ENCODE peak calls at places on chromosomes 3 and 15, in ten cellular contexts. P is GM12878, Z is A673, W is GM10248, L is cardiac fibroblast, N is progenitor cell of endocrine pancreas, B is cardiac muscle cell, Q is bronchial epithelial cell, A is WTC11, E is retinal pigment epithelial cell. X is an unnamed sample.

GRCh38 chr3:192449036-192449435 is 278.3 kb downstream of the FGF12 start:
- DNase-seq in B (no peak), E (no peak), P (no peak), W (no peak), Z (peak), L (peak), N (no peak), Q (peak), A (no peak), X (no peak)

GRCh38 chr3:189122120-189122519 is 49.7 kb upstream of the TPRG1 start:
- DNase-seq in E (no peak), W (no peak), N (no peak), Q (no peak), P (no peak), L (no peak), B (no peak), Z (no peak), A (no peak), X (no peak)

GRCh38 chr15:26102988-26103387 is 239.9 kb upstream of the ATP10A start:
- DNase-seq in N (no peak), Q (no peak), P (no peak), E (no peak), B (no peak), A (no peak), Z (no peak), W (no peak), L (peak), X (no peak)

GRCh38 chr3:160577551-160578195 is 12.3 kb upstream of the KPNA4 start:
- DNase-seq in W (no peak), P (no peak), Q (peak), Z (peak), A (no peak), B (peak), L (peak), N (no peak), E (no peak), X (no peak)

GRCh38 chr3:139528281-139528680 is 11.3 kb downstream of the RBP1 start:
- DNase-seq in B (no peak), Z (no peak), Q (no peak), W (no peak), P (no peak), E (no peak), L (no peak), A (no peak), N (no peak), X (no peak)

GRCh38 chr15:79156704-79157375 is 66.3 kb upstream of the RASGRF1 start:
- DNase-seq in Q (no peak), N (no peak), W (no peak), P (no peak), E (no peak), B (no peak), A (no peak), Z (no peak), L (no peak), X (no peak)

GRCh38 chr3:176088962-176089383 is 1108.3 kb downstream of the TBL1XR1 start:
- DNase-seq in N (no peak), L (no peak), B (no peak), W (no peak), Q (no peak), E (no peak), A (no peak), Z (no peak), P (no peak), X (no peak)

GRCh38 chr15:29356807-29357206 is 87.2 kb upstream of the NSMCE3 start:
- DNase-seq in W (no peak), N (no peak), Q (no peak), P (no peak), L (no peak), Z (no peak), E (no peak), B (no peak), A (no peak), X (no peak)

GRCh38 chr3:28467414-28467813 is 118.8 kb upstream of the AZI2 start:
- DNase-seq in W (no peak), A (no peak), L (peak), P (no peak), N (no peak), B (no peak), Z (no peak), E (no peak), Q (peak), X (no peak)

GRCh38 chr15:85312925-85313324 is 67.5 kb upstream of the AKAP13 start:
- DNase-seq in Z (peak), E (peak), Q (no peak), L (peak), B (peak), A (no peak), P (no peak), N (no peak), W (no peak), X (no peak)

GRCh38 chr3:87298111-87298718 is 21.8 kb upstream of the POU1F1 start:
- DNase-seq in B (peak), L (peak), A (no peak), E (no peak), P (no peak), N (no peak), W (peak), Q (peak), Z (peak), X (no peak)

GRCh38 chr15:81312790-81313543 is 11.0 kb downstream of the STARD5 start:
- DNase-seq in A (no peak), P (no peak), L (peak), W (no peak), N (no peak), Z (peak), E (peak), B (peak), Q (peak), X (no peak)

GRCh38 chr3:41158947-41159346 is 40.4 kb upstream of the CTNNB1 start:
- DNase-seq in E (no peak), Q (peak), N (no peak), B (no peak), P (no peak), A (no peak), L (peak), Z (no peak), W (no peak), X (no peak)

GRCh38 chr3:127215714-127216414 is 22.9 kb downstream of the PRR23E start:
- DNase-seq in W (no peak), P (no peak), A (no peak), L (no peak), Z (no peak), E (no peak), B (no peak), N (no peak), Q (no peak), X (no peak)

GRCh38 chr3:119677641-119677934 is 382 bp upstream of the COX17 start:
- DNase-seq in E (no peak), Z (no peak), N (no peak), A (no peak), B (no peak), Q (no peak), W (no peak), P (no peak), L (no peak), X (no peak)

GRCh38 chr3:119676771-119677640 is at the start of gene COX17:
- DNase-seq in B (peak), N (peak), A (peak), P (peak), Z (peak), Q (peak), W (peak), L (peak), E (peak), X (peak)

GRCh38 chr3:119679874-119680273 is 2.7 kb upstream of the COX17 start:
- DNase-seq in N (no peak), B (no peak), E (no peak), L (no peak), W (no peak), Z (no peak), Q (no peak), A (no peak), P (no peak), X (no peak)

GRCh38 chr3:119676020-119676419 is 1.2 kb downstream of the COX17 start:
- DNase-seq in W (no peak), N (no peak), L (no peak), Q (no peak), P (no peak), A (no peak), B (no peak), Z (no peak), E (no peak), X (no peak)

GRCh38 chr3:119681279-119681678 is 4.1 kb upstream of the COX17 start:
- DNase-seq in N (no peak), P (no peak), E (no peak), Q (peak), Z (peak), L (peak), B (peak), W (peak), A (no peak), X (no peak)
- TF ChIP-seq CTCF in N (peak), P (peak), E (peak), Q (peak), Z (peak), L (peak), B (peak), W (peak), A (peak), X (peak)

GRCh38 chr15:31498329-31498728 is 171.7 kb downstream of the KLF13 start:
- DNase-seq in B (no peak), Z (no peak), P (no peak), L (no peak), A (no peak), Q (no peak), E (no peak), N (no peak), W (no peak), X (no peak)
- TF ChIP-seq CTCF in B (no peak), Z (no peak), P (no peak), L (peak), A (no peak), Q (no peak), E (peak), N (no peak), W (no peak), X (no peak)

DNA sequence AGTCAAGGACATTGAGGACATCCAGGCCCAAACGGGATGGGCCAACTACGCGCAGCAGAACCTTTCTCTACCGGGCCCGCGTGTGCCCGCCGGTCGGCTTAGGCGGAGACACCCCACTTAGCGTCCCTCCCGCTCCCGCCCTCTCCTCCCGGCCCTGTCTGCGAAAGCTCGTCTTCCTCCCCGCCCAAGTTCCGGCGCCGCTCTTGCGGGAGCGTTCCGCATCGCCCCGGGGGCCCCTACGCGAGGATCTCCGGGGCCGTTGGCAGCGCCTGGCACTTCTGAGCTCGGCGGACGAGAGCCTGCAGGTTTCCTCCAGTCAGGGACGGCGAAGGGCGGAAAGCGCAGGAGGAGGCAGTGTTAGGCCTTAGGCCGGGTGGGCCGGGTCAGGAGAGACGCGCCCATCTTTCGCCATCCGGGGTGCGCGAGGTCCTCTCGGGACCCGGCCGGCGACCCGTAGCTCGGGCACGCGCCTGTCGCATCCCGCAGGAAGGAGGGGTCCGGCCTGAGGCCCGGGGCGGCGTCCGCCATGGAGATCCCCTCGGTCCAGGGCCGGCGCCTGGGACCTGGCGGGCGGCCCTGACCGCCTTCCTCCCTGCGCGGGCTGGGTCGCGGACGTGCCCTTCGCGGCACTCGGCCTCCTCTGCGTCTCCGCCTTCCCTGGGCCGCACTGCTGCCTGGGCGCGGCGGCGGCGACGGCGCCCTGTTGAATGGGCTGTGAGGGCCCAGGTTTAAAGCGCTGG is at the start of gene FEM1B:
- DNase-seq in B (peak), L (peak), N (peak), W (peak), E (no peak), Z (peak), A (peak), P (peak), Q (peak), X (peak)
- TF ChIP-seq CTCF in B (no peak), L (no peak), N (peak), W (no peak), E (no peak), Z (no peak), A (no peak), P (no peak), Q (no peak), X (no peak)

DNA sequence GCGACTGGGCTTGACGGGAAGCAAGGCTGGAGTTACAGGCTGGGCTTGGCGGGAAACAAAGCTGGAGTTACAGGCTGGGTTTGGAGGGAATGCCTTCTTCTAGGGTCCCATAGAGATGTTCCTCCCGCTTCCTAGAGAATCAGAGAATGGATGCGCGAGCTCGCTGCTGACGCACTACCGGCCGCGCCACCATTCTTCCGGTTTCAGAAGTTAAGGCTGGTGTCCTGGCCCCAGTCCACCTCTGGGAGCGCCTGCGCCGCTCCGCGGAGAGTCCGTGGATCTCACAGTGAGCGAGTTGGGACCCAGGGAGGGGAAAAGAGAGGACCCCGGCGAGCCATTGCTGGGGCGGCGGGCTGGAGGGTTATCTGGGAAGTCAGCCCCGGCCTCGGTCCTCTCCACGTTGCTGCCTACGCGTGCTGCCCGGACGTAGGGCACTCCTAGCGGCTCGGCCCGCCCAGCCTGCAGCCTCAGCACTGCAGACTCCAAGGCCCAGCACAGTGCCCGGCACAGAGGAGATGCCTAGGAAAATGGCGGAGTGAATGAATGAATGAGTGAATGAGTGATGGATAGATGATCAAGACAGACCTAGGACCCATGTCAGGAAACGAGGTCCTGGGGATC is at the start of gene ZNF502:
- DNase-seq in P (no peak), Z (peak), E (peak), L (peak), W (peak), N (no peak), B (peak), Q (peak), A (peak), X (no peak)
- TF ChIP-seq CTCF in P (no peak), Z (peak), E (peak), L (peak), W (no peak), N (no peak), B (peak), Q (peak), A (no peak), X (no peak)

GRCh38 chr15:49212897-49213296 is 42.9 kb downstream of the GALK2 start:
- DNase-seq in W (no peak), Z (no peak), P (no peak), L (no peak), Q (no peak), N (no peak), B (no peak), E (no peak), A (no peak), X (no peak)

DNA sequence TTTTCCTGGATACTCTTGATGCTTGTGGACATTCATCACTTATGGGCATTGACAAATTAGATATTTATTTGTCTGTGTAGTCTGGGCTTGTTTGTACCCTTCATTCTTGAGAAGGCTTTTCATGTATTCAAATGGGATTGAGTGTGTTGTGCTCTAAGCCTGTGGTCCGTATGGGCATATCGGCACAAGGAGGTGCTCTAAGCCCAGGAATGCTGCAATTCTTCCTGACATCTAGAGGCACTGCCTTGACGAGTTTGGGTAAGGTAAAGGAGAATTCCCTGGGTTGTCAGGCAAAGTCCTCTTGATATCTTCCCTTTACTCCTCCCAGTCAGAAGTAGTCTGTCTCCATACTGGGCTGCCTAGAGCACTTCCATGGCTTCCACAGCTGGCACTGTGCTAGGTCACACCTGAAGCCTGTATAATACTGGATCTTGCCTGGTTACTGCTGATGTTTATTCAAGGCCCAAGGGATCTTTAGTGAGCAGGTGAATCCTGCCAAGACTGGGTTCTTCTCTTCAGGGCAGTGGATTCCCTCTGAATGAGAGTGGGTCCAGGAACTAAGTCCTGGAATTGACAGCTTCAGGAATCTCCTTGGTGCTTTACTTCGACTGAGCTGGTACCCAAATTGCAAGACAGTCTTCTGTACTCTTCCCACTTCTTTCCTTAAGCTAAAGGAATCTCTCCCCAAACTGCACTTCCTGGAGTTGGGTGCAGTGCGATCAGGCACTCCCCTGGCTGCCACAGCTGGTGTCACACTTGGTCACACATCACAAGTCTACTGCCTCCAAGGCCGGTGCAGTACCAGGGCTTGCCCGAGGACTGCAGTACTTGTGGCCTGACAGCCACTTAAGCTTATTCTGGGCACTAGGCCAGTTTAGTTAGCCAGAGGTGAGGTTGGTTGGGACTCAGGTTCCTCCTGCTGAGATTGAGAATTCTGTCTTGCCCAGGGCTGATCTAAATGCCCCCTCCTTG is 46.0 kb downstream of the GALK2 start:
- DNase-seq in Z (peak), E (peak), P (peak), L (no peak), B (peak), Q (peak), N (no peak), A (peak), W (peak), X (no peak)
- TF ChIP-seq CTCF in Z (peak), E (peak), P (peak), L (no peak), B (no peak), Q (peak), N (no peak), A (no peak), W (no peak), X (peak)

DNA sequence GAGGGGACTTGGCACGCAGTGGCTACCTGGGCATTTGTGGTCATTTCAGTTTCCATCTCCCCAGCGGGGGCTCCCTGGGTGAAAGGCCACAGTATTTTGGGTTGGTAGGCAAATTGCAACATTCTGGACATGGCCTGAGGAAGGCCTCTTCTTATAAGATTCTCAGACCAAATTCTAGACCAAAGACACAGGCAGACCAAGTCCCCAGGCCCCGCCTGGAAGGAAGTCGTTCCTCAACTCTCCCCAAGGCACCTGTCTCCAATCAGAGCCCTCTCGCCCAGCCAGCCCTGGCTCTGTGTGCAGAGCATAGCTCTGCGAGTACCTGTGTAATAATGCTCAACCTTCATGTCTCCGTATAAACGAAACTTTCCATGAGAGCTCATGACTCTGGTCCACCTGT is 53.1 kb downstream of the GRIP2 start:
- DNase-seq in B (no peak), Q (no peak), A (no peak), P (no peak), L (no peak), N (no peak), Z (no peak), W (no peak), E (no peak), X (no peak)
- TF ChIP-seq CTCF in B (no peak), Q (no peak), A (no peak), P (no peak), L (no peak), N (no peak), Z (no peak), W (no peak), E (no peak), X (no peak)

GRCh38 chr15:88603885-88604284 is 17.3 kb upstream of the AEN start:
- DNase-seq in E (no peak), Z (no peak), N (no peak), Q (no peak), A (no peak), L (no peak), W (no peak), B (no peak), P (no peak), X (no peak)

GRCh38 chr15:88605507-88606436 is 15.4 kb upstream of the AEN start:
- DNase-seq in W (peak), L (peak), P (no peak), B (peak), A (peak), Z (peak), Q (no peak), E (no peak), N (peak), X (peak)

GRCh38 chr15:88604381-88604951 is 16.7 kb upstream of the AEN start:
- DNase-seq in P (no peak), N (no peak), Q (no peak), E (no peak), A (no peak), W (no peak), B (no peak), L (no peak), Z (no peak), X (no peak)

GRCh38 chr15:88606437-88606794 is 14.7 kb upstream of the AEN start:
- DNase-seq in B (no peak), Z (no peak), L (no peak), N (no peak), P (no peak), Q (no peak), E (no peak), W (no peak), A (peak), X (no peak)

GRCh38 chr15:88604972-88605506 is 16.1 kb upstream of the AEN start:
- DNase-seq in L (no peak), E (no peak), P (no peak), Q (no peak), Z (no peak), W (no peak), N (no peak), A (peak), B (no peak), X (no peak)
- TF ChIP-seq CTCF in L (no peak), E (no peak), P (no peak), Q (no peak), Z (no peak), W (no peak), N (no peak), A (no peak), B (no peak), X (no peak)

DNA sequence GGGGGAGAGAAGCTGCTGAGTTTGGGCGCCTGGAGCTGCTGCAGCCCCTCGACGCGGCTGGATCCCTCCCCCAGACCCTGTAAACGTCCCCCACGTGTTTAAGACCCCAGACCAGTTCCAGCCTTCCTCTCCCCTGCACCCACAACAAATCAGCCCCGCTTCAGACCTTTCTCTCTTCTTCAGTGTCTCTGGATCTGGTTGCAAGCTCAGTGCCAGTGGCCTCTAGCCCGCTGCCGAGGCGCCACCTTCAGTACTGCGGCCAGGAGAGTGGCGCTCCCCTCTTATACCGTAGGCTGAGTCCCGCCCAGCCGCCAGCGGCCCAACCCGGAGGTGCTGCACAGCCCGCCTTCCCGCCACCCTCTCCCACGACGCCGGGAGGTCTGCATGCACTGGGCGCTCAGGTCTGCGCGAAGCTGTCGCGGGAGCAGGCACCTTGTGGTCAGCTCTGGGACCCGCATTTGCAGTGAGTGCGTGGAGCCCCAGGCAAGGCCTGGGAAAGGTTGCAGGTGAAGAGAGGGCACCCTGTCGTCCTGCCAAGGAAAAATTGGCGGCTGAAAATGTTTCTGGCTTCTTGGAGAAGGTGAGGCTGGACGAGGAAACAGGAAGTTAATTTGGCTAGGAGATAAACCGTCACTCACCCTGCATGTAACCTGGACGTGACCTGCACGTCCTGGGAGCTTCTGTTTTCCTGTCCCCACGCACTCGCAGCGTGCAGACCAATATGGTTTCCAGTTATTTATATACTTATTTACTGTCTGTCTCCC is at the start of gene C2CD4B:
- DNase-seq in L (peak), E (no peak), W (peak), Q (no peak), B (peak), P (no peak), A (peak), Z (no peak), N (peak), X (peak)
- TF ChIP-seq CTCF in L (no peak), E (peak), W (no peak), Q (peak), B (no peak), P (no peak), A (no peak), Z (no peak), N (no peak), X (peak)

X was measured in neural crest cell.